ENCODE peak calls at places on chromosome 13, in seven cellular contexts. One of them, this sample, is unnamed.

GRCh38 chr13:33296793-33297425 is 11.4 kb upstream of the STARD13 start:
- DNase-seq in iPS-NIHi11: no peak
- DNase-seq in caudate nucleus: no peak
- DNase-seq in C1 segment of cervical spinal cord: no peak
- DNase-seq in AG09319: no peak
- DNase-seq in activated T-cell treated with anti-CD3 and anti-CD28 coated beads, Interleukin-2, amount 50 U/mL, for 1 hour: no peak
- DNase-seq in substantia nigra: no peak
- DNase-seq in this sample: no peak

GRCh38 chr13:33017410-33017929 is 1.2 kb downstream of the KL start:
- DNase-seq in iPS-NIHi11: peak
- DNase-seq in caudate nucleus: no peak
- DNase-seq in C1 segment of cervical spinal cord: no peak
- DNase-seq in AG09319: no peak
- DNase-seq in activated T-cell treated with anti-CD3 and anti-CD28 coated beads, Interleukin-2, amount 50 U/mL, for 1 hour: no peak
- DNase-seq in substantia nigra: peak
- DNase-seq in this sample: no peak

GRCh38 chr13:110450016-110450900 is 111.3 kb downstream of the RAB20 start:
- DNase-seq in iPS-NIHi11: no peak
- DNase-seq in caudate nucleus: no peak
- DNase-seq in C1 segment of cervical spinal cord: no peak
- DNase-seq in AG09319: no peak
- DNase-seq in activated T-cell treated with anti-CD3 and anti-CD28 coated beads, Interleukin-2, amount 50 U/mL, for 1 hour: no peak
- DNase-seq in substantia nigra: no peak
- DNase-seq in this sample: no peak

GRCh38 chr13:46633416-46633815 is 80.4 kb downstream of the LRCH1 start:
- DNase-seq in iPS-NIHi11: peak
- DNase-seq in caudate nucleus: no peak
- DNase-seq in C1 segment of cervical spinal cord: no peak
- DNase-seq in AG09319: no peak
- DNase-seq in activated T-cell treated with anti-CD3 and anti-CD28 coated beads, Interleukin-2, amount 50 U/mL, for 1 hour: no peak
- DNase-seq in substantia nigra: no peak
- DNase-seq in this sample: no peak

GRCh38 chr13:112177459-112177858 is 110.5 kb downstream of the SOX1 start:
- DNase-seq in iPS-NIHi11: no peak
- DNase-seq in caudate nucleus: no peak
- DNase-seq in C1 segment of cervical spinal cord: no peak
- DNase-seq in AG09319: no peak
- DNase-seq in activated T-cell treated with anti-CD3 and anti-CD28 coated beads, Interleukin-2, amount 50 U/mL, for 1 hour: no peak
- DNase-seq in substantia nigra: no peak
- DNase-seq in this sample: no peak

GRCh38 chr13:45370922-45371406 is 30.0 kb upstream of the TPT1 start:
- DNase-seq in iPS-NIHi11: peak
- DNase-seq in caudate nucleus: peak
- DNase-seq in C1 segment of cervical spinal cord: peak
- DNase-seq in AG09319: peak
- DNase-seq in activated T-cell treated with anti-CD3 and anti-CD28 coated beads, Interleukin-2, amount 50 U/mL, for 1 hour: peak
- DNase-seq in substantia nigra: peak
- DNase-seq in this sample: peak

GRCh38 chr13:39132286-39132685 is 94.0 kb downstream of the NHLRC3 start:
- DNase-seq in iPS-NIHi11: no peak
- DNase-seq in caudate nucleus: no peak
- DNase-seq in C1 segment of cervical spinal cord: no peak
- DNase-seq in AG09319: no peak
- DNase-seq in activated T-cell treated with anti-CD3 and anti-CD28 coated beads, Interleukin-2, amount 50 U/mL, for 1 hour: no peak
- DNase-seq in substantia nigra: no peak
- DNase-seq in this sample: no peak

GRCh38 chr13:90414691-90415596 is 932.5 kb upstream of the MIR17HG start:
- DNase-seq in iPS-NIHi11: peak
- DNase-seq in caudate nucleus: no peak
- DNase-seq in C1 segment of cervical spinal cord: no peak
- DNase-seq in AG09319: peak
- DNase-seq in activated T-cell treated with anti-CD3 and anti-CD28 coated beads, Interleukin-2, amount 50 U/mL, for 1 hour: no peak
- DNase-seq in substantia nigra: no peak
- DNase-seq in this sample: no peak

GRCh38 chr13:99388334-99388923 is 81.2 kb upstream of the GPR183 start:
- DNase-seq in iPS-NIHi11: no peak
- DNase-seq in caudate nucleus: no peak
- DNase-seq in C1 segment of cervical spinal cord: no peak
- DNase-seq in AG09319: no peak
- DNase-seq in activated T-cell treated with anti-CD3 and anti-CD28 coated beads, Interleukin-2, amount 50 U/mL, for 1 hour: peak
- DNase-seq in substantia nigra: no peak
- DNase-seq in this sample: no peak

GRCh38 chr13:25821761-25822160 is 230.1 kb downstream of the SHISA2 start:
- DNase-seq in iPS-NIHi11: no peak
- DNase-seq in caudate nucleus: no peak
- DNase-seq in C1 segment of cervical spinal cord: no peak
- DNase-seq in AG09319: no peak
- DNase-seq in activated T-cell treated with anti-CD3 and anti-CD28 coated beads, Interleukin-2, amount 50 U/mL, for 1 hour: no peak
- DNase-seq in substantia nigra: no peak
- DNase-seq in this sample: no peak

GRCh38 chr13:99199541-99200432 is 867 bp upstream of the UBAC2 start:
- DNase-seq in iPS-NIHi11: no peak
- DNase-seq in caudate nucleus: no peak
- DNase-seq in C1 segment of cervical spinal cord: no peak
- DNase-seq in AG09319: no peak
- DNase-seq in activated T-cell treated with anti-CD3 and anti-CD28 coated beads, Interleukin-2, amount 50 U/mL, for 1 hour: no peak
- DNase-seq in substantia nigra: no peak
- DNase-seq in this sample: no peak

GRCh38 chr13:76350399-76350798 is 535.8 kb downstream of the KCTD12 start:
- DNase-seq in iPS-NIHi11: no peak
- DNase-seq in caudate nucleus: no peak
- DNase-seq in C1 segment of cervical spinal cord: no peak
- DNase-seq in AG09319: no peak
- DNase-seq in activated T-cell treated with anti-CD3 and anti-CD28 coated beads, Interleukin-2, amount 50 U/mL, for 1 hour: no peak
- DNase-seq in substantia nigra: no peak
- DNase-seq in this sample: no peak

GRCh38 chr13:108827637-108828036 is 198.2 kb downstream of the MYO16 start:
- DNase-seq in iPS-NIHi11: no peak
- DNase-seq in caudate nucleus: no peak
- DNase-seq in C1 segment of cervical spinal cord: no peak
- DNase-seq in AG09319: no peak
- DNase-seq in activated T-cell treated with anti-CD3 and anti-CD28 coated beads, Interleukin-2, amount 50 U/mL, for 1 hour: no peak
- DNase-seq in substantia nigra: no peak
- DNase-seq in this sample: no peak

GRCh38 chr13:41398494-41399190 is 58.7 kb upstream of the RGCC start:
- DNase-seq in iPS-NIHi11: no peak
- DNase-seq in caudate nucleus: no peak
- DNase-seq in C1 segment of cervical spinal cord: no peak
- DNase-seq in AG09319: no peak
- DNase-seq in activated T-cell treated with anti-CD3 and anti-CD28 coated beads, Interleukin-2, amount 50 U/mL, for 1 hour: no peak
- DNase-seq in substantia nigra: no peak
- DNase-seq in this sample: no peak

GRCh38 chr13:91247768-91248167 is 99.7 kb upstream of the MIR17HG start:
- DNase-seq in iPS-NIHi11: no peak
- DNase-seq in caudate nucleus: no peak
- DNase-seq in C1 segment of cervical spinal cord: no peak
- DNase-seq in AG09319: no peak
- DNase-seq in activated T-cell treated with anti-CD3 and anti-CD28 coated beads, Interleukin-2, amount 50 U/mL, for 1 hour: no peak
- DNase-seq in substantia nigra: no peak
- DNase-seq in this sample: no peak

GRCh38 chr13:33752631-33753030 is 65.3 kb upstream of the RFC3 start:
- DNase-seq in iPS-NIHi11: no peak
- DNase-seq in caudate nucleus: peak
- DNase-seq in C1 segment of cervical spinal cord: no peak
- DNase-seq in AG09319: no peak
- DNase-seq in activated T-cell treated with anti-CD3 and anti-CD28 coated beads, Interleukin-2, amount 50 U/mL, for 1 hour: no peak
- DNase-seq in substantia nigra: no peak
- DNase-seq in this sample: no peak

GRCh38 chr13:21849323-21849722 is 178.4 kb downstream of the FGF9 start:
- DNase-seq in iPS-NIHi11: peak
- DNase-seq in caudate nucleus: no peak
- DNase-seq in C1 segment of cervical spinal cord: no peak
- DNase-seq in AG09319: no peak
- DNase-seq in activated T-cell treated with anti-CD3 and anti-CD28 coated beads, Interleukin-2, amount 50 U/mL, for 1 hour: no peak
- DNase-seq in substantia nigra: no peak
- DNase-seq in this sample: no peak

GRCh38 chr13:44012910-44013309 is 133.2 kb downstream of the LACC1 start:
- DNase-seq in iPS-NIHi11: no peak
- DNase-seq in caudate nucleus: no peak
- DNase-seq in C1 segment of cervical spinal cord: no peak
- DNase-seq in AG09319: no peak
- DNase-seq in activated T-cell treated with anti-CD3 and anti-CD28 coated beads, Interleukin-2, amount 50 U/mL, for 1 hour: no peak
- DNase-seq in substantia nigra: no peak
- DNase-seq in this sample: no peak

GRCh38 chr13:94343243-94343585 is 136.3 kb downstream of the DCT start:
- DNase-seq in iPS-NIHi11: no peak
- DNase-seq in caudate nucleus: no peak
- DNase-seq in C1 segment of cervical spinal cord: no peak
- DNase-seq in AG09319: no peak
- DNase-seq in activated T-cell treated with anti-CD3 and anti-CD28 coated beads, Interleukin-2, amount 50 U/mL, for 1 hour: no peak
- DNase-seq in substantia nigra: no peak
- DNase-seq in this sample: no peak

GRCh38 chr13:100398360-100398759 is 190.2 kb downstream of the GGACT start:
- DNase-seq in iPS-NIHi11: no peak
- DNase-seq in caudate nucleus: no peak
- DNase-seq in C1 segment of cervical spinal cord: no peak
- DNase-seq in AG09319: no peak
- DNase-seq in activated T-cell treated with anti-CD3 and anti-CD28 coated beads, Interleukin-2, amount 50 U/mL, for 1 hour: no peak
- DNase-seq in substantia nigra: no peak
- DNase-seq in this sample: no peak

GRCh38 chr13:75137911-75138571 is 343.9 kb downstream of the TBC1D4 start:
- DNase-seq in iPS-NIHi11: no peak
- DNase-seq in caudate nucleus: no peak
- DNase-seq in C1 segment of cervical spinal cord: no peak
- DNase-seq in AG09319: no peak
- DNase-seq in activated T-cell treated with anti-CD3 and anti-CD28 coated beads, Interleukin-2, amount 50 U/mL, for 1 hour: no peak
- DNase-seq in substantia nigra: no peak
- DNase-seq in this sample: no peak

GRCh38 chr13:26811636-26812035 is 51.0 kb upstream of the GPR12 start:
- DNase-seq in iPS-NIHi11: no peak
- DNase-seq in caudate nucleus: no peak
- DNase-seq in C1 segment of cervical spinal cord: no peak
- DNase-seq in AG09319: no peak
- DNase-seq in activated T-cell treated with anti-CD3 and anti-CD28 coated beads, Interleukin-2, amount 50 U/mL, for 1 hour: no peak
- DNase-seq in substantia nigra: peak
- DNase-seq in this sample: no peak

GRCh38 chr13:44768233-44768632 is 192.1 kb upstream of the TSC22D1 start:
- DNase-seq in iPS-NIHi11: no peak
- DNase-seq in caudate nucleus: no peak
- DNase-seq in C1 segment of cervical spinal cord: no peak
- DNase-seq in AG09319: no peak
- DNase-seq in activated T-cell treated with anti-CD3 and anti-CD28 coated beads, Interleukin-2, amount 50 U/mL, for 1 hour: no peak
- DNase-seq in substantia nigra: no peak
- DNase-seq in this sample: peak

GRCh38 chr13:75407473-75407872 is 74.5 kb downstream of the TBC1D4 start:
- DNase-seq in iPS-NIHi11: no peak
- DNase-seq in caudate nucleus: no peak
- DNase-seq in C1 segment of cervical spinal cord: no peak
- DNase-seq in AG09319: no peak
- DNase-seq in activated T-cell treated with anti-CD3 and anti-CD28 coated beads, Interleukin-2, amount 50 U/mL, for 1 hour: no peak
- DNase-seq in substantia nigra: no peak
- DNase-seq in this sample: no peak

GRCh38 chr13:94007072-94007471 is 472.4 kb downstream of the DCT start:
- DNase-seq in iPS-NIHi11: no peak
- DNase-seq in caudate nucleus: no peak
- DNase-seq in C1 segment of cervical spinal cord: no peak
- DNase-seq in AG09319: no peak
- DNase-seq in activated T-cell treated with anti-CD3 and anti-CD28 coated beads, Interleukin-2, amount 50 U/mL, for 1 hour: no peak
- DNase-seq in substantia nigra: no peak
- DNase-seq in this sample: no peak

GRCh38 chr13:36712785-36713184 is 39.0 kb downstream of the SERTM1 start:
- DNase-seq in iPS-NIHi11: no peak
- DNase-seq in caudate nucleus: no peak
- DNase-seq in C1 segment of cervical spinal cord: no peak
- DNase-seq in AG09319: peak
- DNase-seq in activated T-cell treated with anti-CD3 and anti-CD28 coated beads, Interleukin-2, amount 50 U/mL, for 1 hour: no peak
- DNase-seq in substantia nigra: no peak
- DNase-seq in this sample: no peak

GRCh38 chr13:75088915-75089314 is 393.1 kb downstream of the TBC1D4 start:
- DNase-seq in iPS-NIHi11: no peak
- DNase-seq in caudate nucleus: no peak
- DNase-seq in C1 segment of cervical spinal cord: no peak
- DNase-seq in AG09319: no peak
- DNase-seq in activated T-cell treated with anti-CD3 and anti-CD28 coated beads, Interleukin-2, amount 50 U/mL, for 1 hour: no peak
- DNase-seq in substantia nigra: no peak
- DNase-seq in this sample: no peak

GRCh38 chr13:22915442-22916082 is 265.2 kb upstream of the SGCG start:
- DNase-seq in iPS-NIHi11: peak
- DNase-seq in caudate nucleus: peak
- DNase-seq in C1 segment of cervical spinal cord: peak
- DNase-seq in AG09319: no peak
- DNase-seq in activated T-cell treated with anti-CD3 and anti-CD28 coated beads, Interleukin-2, amount 50 U/mL, for 1 hour: no peak
- DNase-seq in substantia nigra: peak
- DNase-seq in this sample: no peak

GRCh38 chr13:104592127-104592526 is 1525.9 kb upstream of the SLC10A2 start:
- DNase-seq in iPS-NIHi11: no peak
- DNase-seq in caudate nucleus: no peak
- DNase-seq in C1 segment of cervical spinal cord: no peak
- DNase-seq in AG09319: no peak
- DNase-seq in activated T-cell treated with anti-CD3 and anti-CD28 coated beads, Interleukin-2, amount 50 U/mL, for 1 hour: no peak
- DNase-seq in substantia nigra: no peak
- DNase-seq in this sample: no peak

GRCh38 chr13:45331981-45332830 is 8.8 kb downstream of the TPT1 start:
- DNase-seq in iPS-NIHi11: no peak
- DNase-seq in caudate nucleus: no peak
- DNase-seq in C1 segment of cervical spinal cord: no peak
- DNase-seq in AG09319: peak
- DNase-seq in activated T-cell treated with anti-CD3 and anti-CD28 coated beads, Interleukin-2, amount 50 U/mL, for 1 hour: no peak
- DNase-seq in substantia nigra: no peak
- DNase-seq in this sample: no peak

GRCh38 chr13:51981355-51981754 is 29.9 kb downstream of the ATP7B start:
- DNase-seq in iPS-NIHi11: no peak
- DNase-seq in caudate nucleus: no peak
- DNase-seq in C1 segment of cervical spinal cord: no peak
- DNase-seq in AG09319: no peak
- DNase-seq in activated T-cell treated with anti-CD3 and anti-CD28 coated beads, Interleukin-2, amount 50 U/mL, for 1 hour: no peak
- DNase-seq in substantia nigra: no peak
- DNase-seq in this sample: no peak

GRCh38 chr13:83449666-83450395 is 432.4 kb downstream of the SLITRK1 start:
- DNase-seq in iPS-NIHi11: no peak
- DNase-seq in caudate nucleus: no peak
- DNase-seq in C1 segment of cervical spinal cord: no peak
- DNase-seq in AG09319: peak
- DNase-seq in activated T-cell treated with anti-CD3 and anti-CD28 coated beads, Interleukin-2, amount 50 U/mL, for 1 hour: no peak
- DNase-seq in substantia nigra: no peak
- DNase-seq in this sample: no peak

GRCh38 chr13:90683711-90684131 is 663.8 kb upstream of the MIR17HG start:
- DNase-seq in iPS-NIHi11: no peak
- DNase-seq in caudate nucleus: no peak
- DNase-seq in C1 segment of cervical spinal cord: no peak
- DNase-seq in AG09319: no peak
- DNase-seq in activated T-cell treated with anti-CD3 and anti-CD28 coated beads, Interleukin-2, amount 50 U/mL, for 1 hour: no peak
- DNase-seq in substantia nigra: no peak
- DNase-seq in this sample: no peak

GRCh38 chr13:74206061-74206561 is 71.9 kb upstream of the KLF12 start:
- DNase-seq in iPS-NIHi11: peak
- DNase-seq in caudate nucleus: no peak
- DNase-seq in C1 segment of cervical spinal cord: no peak
- DNase-seq in AG09319: peak
- DNase-seq in activated T-cell treated with anti-CD3 and anti-CD28 coated beads, Interleukin-2, amount 50 U/mL, for 1 hour: no peak
- DNase-seq in substantia nigra: no peak
- DNase-seq in this sample: no peak

This sample was measured in activated effector memory CD4-positive, alpha-beta T cell treated with anti-CD3 and anti-CD28 coated beads, Interleukin-2, amount 50 U/mL, for 16 hours.